ENCODE peak calls at places on chromosomes 12 and 14, in seven cellular contexts. F is progenitor cell of endocrine pancreas, O is MCF 10A, N is lower lobe of right lung, W is H9, X is uterus, D is Calu3. U is an unnamed sample.

GRCh38 chr12:57592551-57593165 is 1.7 kb downstream of the PIP4K2C start:
- DNase-seq in F (no peak), O (no peak), N (no peak), W (no peak), X (no peak), D (no peak), U (no peak)

GRCh38 chr12:103326190-103326589 is 169.6 kb downstream of the C12orf42 start:
- DNase-seq in F (no peak), O (peak; percentile 38), N (no peak), W (peak; percentile 43), X (no peak), D (no peak), U (no peak)

GRCh38 chr12:1630827-1631591 is 2.0 kb downstream of the WNT5B start:
- DNase-seq in F (no peak), O (no peak), N (no peak), W (peak; percentile 75), X (no peak), D (no peak), U (no peak)

GRCh38 chr14:69232388-69232787 is 27.6 kb upstream of the GALNT16 start:
- DNase-seq in F (no peak), O (no peak), N (no peak), W (no peak), X (no peak), D (no peak), U (no peak)

GRCh38 chr14:26839481-26839880 is 241.6 kb upstream of the NOVA1 start:
- DNase-seq in F (no peak), O (no peak), N (no peak), W (no peak), X (no peak), D (no peak), U (no peak)

GRCh38 chr14:73276836-73277235 is 39.5 kb downstream of the PAPLN start:
- DNase-seq in F (no peak), O (no peak), N (no peak), W (no peak), X (no peak), D (no peak), U (no peak)

GRCh38 chr14:27145170-27145569 is 547.3 kb upstream of the NOVA1 start:
- DNase-seq in F (no peak), O (no peak), N (no peak), W (no peak), X (no peak), D (no peak), U (no peak)

GRCh38 chr12:116320839-116321238 is 43.3 kb upstream of the MED13L start:
- DNase-seq in F (no peak), O (no peak), N (no peak), W (no peak), X (no peak), D (no peak), U (no peak)

GRCh38 chr14:100662850-100663527 is 63.7 kb upstream of the DLK1 start:
- DNase-seq in F (peak; percentile 56), O (peak; percentile 76), N (peak; percentile 77), W (peak; percentile 72), X (peak; percentile 68), D (peak; percentile 77), U (peak; percentile 49)

GRCh38 chr12:86600664-86601231 is 344.6 kb upstream of the MGAT4C start:
- DNase-seq in F (no peak), O (no peak), N (peak; percentile 39), W (peak; percentile 30), X (no peak), D (no peak), U (no peak)

GRCh38 chr14:98182385-98183055 is 1089.5 kb downstream of the BCL11B start:
- DNase-seq in F (no peak), O (peak; percentile 19), N (no peak), W (no peak), X (no peak), D (no peak), U (no peak)

GRCh38 chr12:68587448-68587873 is 23.2 kb upstream of the RAP1B start:
- DNase-seq in F (no peak), O (no peak), N (no peak), W (no peak), X (no peak), D (no peak), U (no peak)

GRCh38 chr12:120922279-120922678 is 18.1 kb upstream of the SPPL3 start:
- DNase-seq in F (no peak), O (no peak), N (no peak), W (peak; percentile 69), X (no peak), D (no peak), U (no peak)

GRCh38 chr14:91360490-91361235 is 57.0 kb downstream of the CCDC88C start:
- DNase-seq in F (no peak), O (no peak), N (no peak), W (no peak), X (no peak), D (no peak), U (no peak)

GRCh38 chr12:98741615-98742265 is 96.7 kb downstream of the APAF1 start:
- DNase-seq in F (no peak), O (no peak), N (no peak), W (no peak), X (no peak), D (no peak), U (no peak)

GRCh38 chr14:81435578-81436295 is 35.6 kb upstream of the STON2 start:
- DNase-seq in F (peak; percentile 57), O (peak; percentile 42), N (peak; percentile 56), W (peak; percentile 74), X (no peak), D (peak; percentile 50), U (no peak)

GRCh38 chr14:64806202-64806861 is 73.4 kb downstream of the SPTB start:
- DNase-seq in F (no peak), O (peak; percentile 58), N (no peak), W (no peak), X (no peak), D (peak; percentile 52), U (peak; percentile 12)
- TF ChIP-seq CTCF in F (no peak), O (no peak), N (no peak), W (no peak), X (no peak), D (no peak), U (no peak)

DNA sequence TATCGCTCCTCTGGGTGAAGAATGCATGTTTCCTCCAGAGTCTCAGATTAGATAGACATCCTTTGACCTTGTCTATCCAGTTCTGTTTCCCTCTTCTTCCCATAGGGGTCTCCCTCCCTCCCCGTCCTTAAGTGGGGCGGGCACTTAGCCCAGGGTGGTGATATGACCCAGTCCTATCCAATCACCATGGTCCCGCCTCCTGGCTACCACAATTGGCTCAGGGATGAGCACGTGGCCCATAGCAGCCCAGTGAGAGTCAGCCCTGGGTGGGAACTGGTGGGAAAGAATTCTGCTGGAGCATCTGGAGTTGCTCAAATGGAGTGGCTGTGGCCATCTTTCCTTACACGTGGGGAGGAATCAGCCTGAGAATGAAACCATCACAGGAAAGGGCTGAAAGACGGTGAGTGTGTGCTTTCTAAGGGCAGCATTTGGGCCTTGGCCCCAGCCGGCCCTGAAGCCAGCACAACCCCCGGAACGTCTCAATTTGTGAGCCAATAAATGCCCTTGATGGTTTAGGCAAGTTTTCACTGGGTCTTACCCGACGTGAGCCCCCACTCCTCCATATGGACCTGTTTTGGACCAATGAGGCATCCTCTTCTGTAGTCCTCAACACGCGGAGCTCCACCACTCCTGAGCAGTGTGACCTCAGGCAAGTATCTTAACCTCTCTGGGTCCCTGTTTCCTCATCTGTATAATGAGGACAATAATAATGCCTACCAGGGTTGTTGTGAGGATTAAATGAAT is 14.3 kb upstream of the MLXIP start:
- DNase-seq in F (peak; percentile 44), O (peak; percentile 86), N (peak; percentile 84), W (peak; percentile 100), X (peak; percentile 97), D (peak; percentile 66), U (peak; percentile 35)
- TF ChIP-seq CTCF in F (peak; percentile 42), O (no peak), N (peak; percentile 35), W (peak; percentile 73), X (peak; percentile 32), D (peak; percentile 37), U (no peak)

GRCh38 chr14:93619176-93619793 is 169.0 kb downstream of the PRIMA1 start:
- DNase-seq in F (peak; percentile 11), O (peak; percentile 56), N (no peak), W (no peak), X (no peak), D (peak; percentile 43), U (no peak)
- TF ChIP-seq CTCF in F (peak; percentile 63), O (peak; percentile 50), N (peak; percentile 52), W (peak; percentile 74), X (peak; percentile 25), D (peak; percentile 40), U (peak; percentile 17)

GRCh38 chr14:88551094-88551870 is 3.5 kb downstream of the PTPN21 start:
- DNase-seq in F (peak; percentile 59), O (peak; percentile 89), N (peak; percentile 81), W (peak; percentile 86), X (peak; percentile 73), D (peak; percentile 88), U (peak; percentile 75)
- TF ChIP-seq CTCF in F (peak; percentile 30), O (peak; percentile 20), N (peak; percentile 39), W (peak; percentile 43), X (peak; percentile 32), D (peak; percentile 41), U (peak; percentile 16)

DNA sequence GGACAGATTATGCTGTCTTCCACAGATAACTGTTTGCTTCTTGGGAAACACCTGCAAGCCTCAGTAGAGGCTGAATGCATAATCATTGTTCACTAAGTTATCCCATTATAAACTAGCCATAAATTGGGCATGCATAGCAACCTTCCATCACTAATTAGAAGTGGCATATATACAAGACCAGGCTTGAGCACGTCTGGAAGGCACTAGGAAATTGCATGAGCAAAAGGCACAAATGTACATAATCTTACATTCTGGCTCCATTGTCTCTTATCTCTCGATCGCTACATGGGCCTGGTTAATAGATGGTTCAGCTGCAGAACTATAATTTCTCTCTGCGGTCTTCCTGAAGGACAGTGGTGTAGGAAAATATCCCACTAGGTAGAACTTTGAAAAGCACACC is 679.2 kb downstream of the RPL10L start:
- DNase-seq in F (no peak), O (no peak), N (no peak), W (no peak), X (no peak), D (no peak), U (no peak)
- TF ChIP-seq CTCF in F (no peak), O (no peak), N (no peak), W (no peak), X (no peak), D (no peak), U (no peak)

U was measured in prostate gland.